ENCODE peak calls at places on chromosomes 6 and 20, in five cellular contexts. O is pancreas, W is transverse colon, C is hepatocyte, E is cardiac muscle cell. R is an unnamed sample.

GRCh38 chr6:144149894-144150672 is at the start of gene STX11:
- DNase-seq in O (peak), W (peak), C (peak), E (peak), R (peak)

GRCh38 chr6:112149719-112150263 is 62.4 kb downstream of the FAM229B start:
- DNase-seq in O (no peak), W (no peak), E (no peak), C (peak), R (no peak)

GRCh38 chr6:126039284-126039683 is 52.9 kb downstream of the TRMT11 start:
- DNase-seq in O (no peak), W (no peak), C (no peak), E (no peak), R (no peak)

GRCh38 chr6:136083540-136083939 is 166.6 kb downstream of the MTFR2 start:
- DNase-seq in W (no peak), O (no peak), C (no peak), E (no peak), R (no peak)

GRCh38 chr6:157987788-157988699 is 6.4 kb downstream of the SYNJ2 start:
- DNase-seq in O (no peak), E (no peak), C (no peak), W (no peak), R (no peak)

GRCh38 chr6:89317067-89317466 is 2.0 kb upstream of the GABRR2 start:
- DNase-seq in E (no peak), W (no peak), O (no peak), C (no peak), R (no peak)

GRCh38 chr6:168219167-168219566 is 100.4 kb downstream of the DACT2 start:
- DNase-seq in O (no peak), W (no peak), E (no peak), C (no peak), R (no peak)

GRCh38 chr6:108518714-108519576 is 41.8 kb upstream of the FOXO3 start:
- DNase-seq in O (no peak), W (no peak), C (no peak), E (no peak), R (no peak)

GRCh38 chr6:5138995-5139827 is 54.1 kb downstream of the PPP1R3G start:
- DNase-seq in W (no peak), C (no peak), O (no peak), E (no peak), R (no peak)

GRCh38 chr20:51562027-51562333 is 19.5 kb upstream of the NFATC2 start:
- DNase-seq in C (no peak), O (no peak), E (no peak), W (no peak), R (no peak)

GRCh38 chr6:3484240-3484639 is 27.4 kb upstream of the SLC22A23 start:
- DNase-seq in E (no peak), W (no peak), O (no peak), C (no peak), R (no peak)

GRCh38 chr6:164640946-164641345 is 668.5 kb downstream of the C6orf118 start:
- DNase-seq in W (no peak), C (no peak), O (no peak), E (no peak), R (no peak)

GRCh38 chr6:164142312-164142711 is 727.8 kb downstream of the QKI start:
- DNase-seq in C (no peak), E (no peak), W (no peak), O (no peak), R (no peak)

GRCh38 chr6:101541873-101542272 is 148.4 kb downstream of the GRIK2 start:
- DNase-seq in C (no peak), O (no peak), E (no peak), W (no peak), R (no peak)

GRCh38 chr6:139926711-139927110 is 552.3 kb upstream of the CITED2 start:
- DNase-seq in E (no peak), O (no peak), C (no peak), W (no peak), R (no peak)

GRCh38 chr6:123211777-123212545 is 215.9 kb downstream of the CLVS2 start:
- DNase-seq in O (no peak), W (no peak), C (no peak), E (no peak), R (no peak)

GRCh38 chr20:63696311-63696627 is 183 bp upstream of the TNFRSF6B start:
- DNase-seq in E (peak), C (peak), O (peak), W (peak), R (no peak)

GRCh38 chr6:39441986-39442385 is 119.5 kb upstream of the KCNK16 start:
- DNase-seq in E (no peak), W (no peak), O (no peak), C (no peak), R (no peak)

DNA sequence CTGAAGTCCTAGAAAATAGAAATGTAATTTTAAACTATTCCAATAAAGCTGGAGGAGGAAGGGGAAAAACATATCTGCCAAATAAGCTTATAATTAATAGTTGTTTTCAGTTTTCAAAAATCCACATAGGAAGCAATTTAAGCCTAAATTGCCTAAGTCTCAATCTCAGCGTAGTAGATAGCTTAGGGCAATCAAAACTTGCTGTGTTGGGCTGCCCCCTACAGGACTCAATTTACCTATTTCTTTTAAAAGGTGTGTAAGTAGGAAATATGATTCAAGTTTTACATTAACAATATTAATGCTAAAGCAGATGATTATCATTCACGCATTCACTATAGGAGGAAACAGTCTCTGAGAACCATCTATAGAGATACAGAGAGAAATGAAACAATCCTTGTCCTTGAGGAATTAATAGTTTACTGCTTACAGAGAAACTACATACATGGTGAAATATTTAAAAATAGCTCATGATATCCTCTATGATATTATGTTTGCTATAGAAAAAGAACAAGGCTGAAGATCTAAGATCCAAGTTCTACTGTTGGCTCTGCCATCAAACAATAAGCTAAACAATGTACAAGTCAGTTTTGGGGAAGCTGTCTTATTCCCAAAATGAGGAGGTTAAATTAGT is 102.1 kb downstream of the ATG5 start:
- DNase-seq in E (peak), C (peak), O (peak), W (peak), R (no peak)
- TF ChIP-seq CTCF in E (peak), C (peak), O (peak), W (peak), R (peak)

GRCh38 chr20:32449057-32449889 is 91.1 kb downstream of the ASXL1 start:
- DNase-seq in C (no peak), E (no peak), W (no peak), O (peak), R (no peak)

GRCh38 chr20:32448306-32449056 is 90.3 kb downstream of the ASXL1 start:
- DNase-seq in W (peak), E (no peak), O (peak), C (no peak), R (no peak)

GRCh38 chr20:32445539-32446273 is 87.6 kb downstream of the ASXL1 start:
- DNase-seq in W (peak), O (no peak), E (peak), C (peak), R (no peak)

GRCh38 chr20:32446301-32447100 is 88.4 kb downstream of the ASXL1 start:
- DNase-seq in E (no peak), C (no peak), W (peak), O (no peak), R (no peak)

DNA sequence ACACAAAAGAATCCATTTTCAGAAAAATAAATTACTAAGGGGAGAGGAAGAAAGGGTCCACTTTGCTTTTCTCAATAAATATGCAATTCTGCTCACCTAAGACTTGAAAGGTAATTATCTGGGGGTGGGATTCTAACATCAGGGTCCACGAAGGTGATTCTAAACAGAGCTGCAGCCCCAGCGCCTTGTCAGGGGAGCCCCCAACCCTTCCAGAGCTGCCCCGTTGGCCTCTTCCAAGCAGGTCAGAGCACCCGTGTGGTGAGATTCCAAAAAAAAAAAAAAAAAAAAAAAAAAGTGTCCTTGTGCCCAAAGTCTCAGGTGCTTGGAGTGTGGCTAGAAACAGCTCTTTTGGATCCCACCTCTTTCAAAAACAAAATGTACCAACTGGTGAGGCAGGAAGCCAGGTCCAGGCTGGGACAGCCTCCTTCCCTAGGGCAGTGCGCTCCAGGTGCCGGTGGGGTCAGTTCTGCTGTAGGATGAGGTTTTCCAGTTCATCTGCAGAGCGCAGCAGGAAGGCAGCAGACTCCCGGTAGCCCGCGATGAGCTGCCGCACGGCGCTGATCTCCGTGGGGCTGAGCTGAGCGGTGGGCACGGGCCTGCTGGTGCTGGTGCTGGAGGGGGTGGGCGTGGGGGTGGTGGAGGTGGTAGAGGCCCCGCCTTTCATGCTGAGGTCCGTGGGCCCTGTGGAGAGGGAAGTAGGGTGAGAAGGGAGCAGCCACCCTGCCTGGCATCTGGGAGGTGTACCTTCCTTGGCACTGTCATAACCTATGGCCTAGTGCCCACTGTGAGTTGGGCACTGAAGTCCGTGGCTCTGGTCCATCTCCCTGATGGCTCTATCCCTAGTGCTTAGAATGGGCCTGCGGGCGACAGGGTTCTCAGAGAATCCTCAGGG is 89.3 kb downstream of the ASXL1 start:
- DNase-seq in W (peak), O (peak), C (no peak), E (no peak), R (no peak)
- TF ChIP-seq CTCF in W (no peak), O (no peak), C (no peak), E (no peak), R (no peak)

GRCh38 chr20:24316731-24317130 is 152.7 kb upstream of the SYNDIG1 start:
- DNase-seq in O (no peak), E (no peak), W (no peak), C (no peak), R (no peak)
- TF ChIP-seq CTCF in O (no peak), E (no peak), W (no peak), C (no peak), R (no peak)

GRCh38 chr6:8888468-8888867 is 453.1 kb upstream of the SLC35B3 start:
- DNase-seq in W (no peak), C (no peak), E (no peak), O (no peak), R (no peak)
- TF ChIP-seq CTCF in W (no peak), C (peak), E (no peak), O (no peak), R (peak)

GRCh38 chr20:7924692-7925091 is 15.6 kb downstream of the HAO1 start:
- DNase-seq in C (peak), E (no peak), O (no peak), W (no peak), R (no peak)

GRCh38 chr20:7926323-7926722 is 13.9 kb downstream of the HAO1 start:
- DNase-seq in C (no peak), W (no peak), O (no peak), E (no peak), R (no peak)

GRCh38 chr20:7930386-7930785 is 9.9 kb downstream of the HAO1 start:
- DNase-seq in E (no peak), C (no peak), O (no peak), W (no peak), R (no peak)

DNA sequence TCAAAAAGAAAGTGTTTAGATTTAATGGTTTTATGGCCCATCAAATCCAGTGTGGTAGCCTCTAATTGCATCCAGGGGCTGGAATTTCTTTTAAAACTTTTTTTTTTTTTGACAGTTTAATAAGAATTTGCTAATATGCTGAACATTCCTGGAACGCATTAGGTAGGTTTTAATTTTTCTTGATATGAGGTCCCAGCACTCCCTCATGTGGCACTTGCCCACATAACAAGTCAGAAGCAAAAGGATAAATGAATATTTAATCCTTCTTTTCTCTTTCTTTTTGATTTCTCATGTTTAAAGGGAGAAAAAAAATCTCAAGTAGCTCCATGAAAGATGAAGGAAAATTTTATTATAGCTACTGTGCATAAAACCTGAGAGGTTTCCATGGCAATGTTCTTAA is 13.5 kb downstream of the HAO1 start:
- DNase-seq in W (no peak), O (no peak), C (peak), E (peak), R (no peak)
- TF ChIP-seq CTCF in W (peak), O (peak), C (peak), E (peak), R (peak)

GRCh38 chr6:43509142-43509983 is 783 bp downstream of the LRRC73 start:
- DNase-seq in E (peak), C (no peak), W (no peak), O (no peak), R (no peak)
- TF ChIP-seq CTCF in E (no peak), C (no peak), W (no peak), O (no peak), R (no peak)

DNA sequence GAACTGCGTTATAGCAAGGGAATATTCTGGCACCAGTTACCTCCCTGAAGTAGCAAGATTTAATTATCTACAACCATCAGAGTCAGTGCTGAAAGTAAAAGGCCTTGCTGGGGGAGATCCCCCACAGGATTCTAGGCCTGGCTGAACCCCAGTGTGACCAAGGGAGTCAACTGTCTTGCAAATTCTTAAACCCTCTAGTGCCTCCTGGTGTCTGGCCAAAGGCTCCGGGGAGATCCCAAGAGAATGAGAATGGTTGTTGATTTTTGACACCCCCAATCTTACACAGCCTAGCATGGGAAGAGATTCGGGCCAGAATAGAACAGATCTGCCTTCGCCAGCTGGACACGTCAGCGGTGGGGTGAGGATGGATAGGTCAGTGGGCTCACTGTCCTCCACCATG is 179.4 kb downstream of the ERMARD start:
- DNase-seq in W (no peak), O (no peak), E (no peak), C (no peak), R (no peak)
- TF ChIP-seq CTCF in W (no peak), O (no peak), E (no peak), C (no peak), R (no peak)

GRCh38 chr6:113734886-113735481 is 122.2 kb upstream of the MARCKS start:
- DNase-seq in O (no peak), E (no peak), C (no peak), W (no peak), R (no peak)

GRCh38 chr6:113735487-113735886 is 121.7 kb upstream of the MARCKS start:
- DNase-seq in C (no peak), W (no peak), E (no peak), O (no peak), R (no peak)

GRCh38 chr6:113733386-113733785 is 123.8 kb upstream of the MARCKS start:
- DNase-seq in E (no peak), O (no peak), W (no peak), C (no peak), R (no peak)

GRCh38 chr6:113731528-113731927 is 125.6 kb upstream of the MARCKS start:
- DNase-seq in E (no peak), C (no peak), O (no peak), W (no peak), R (no peak)

GRCh38 chr6:113732384-113732966 is 124.7 kb upstream of the MARCKS start:
- DNase-seq in E (peak), O (peak), W (no peak), C (peak), R (no peak)
- TF ChIP-seq CTCF in E (peak), O (no peak), W (peak), C (peak), R (peak)

DNA sequence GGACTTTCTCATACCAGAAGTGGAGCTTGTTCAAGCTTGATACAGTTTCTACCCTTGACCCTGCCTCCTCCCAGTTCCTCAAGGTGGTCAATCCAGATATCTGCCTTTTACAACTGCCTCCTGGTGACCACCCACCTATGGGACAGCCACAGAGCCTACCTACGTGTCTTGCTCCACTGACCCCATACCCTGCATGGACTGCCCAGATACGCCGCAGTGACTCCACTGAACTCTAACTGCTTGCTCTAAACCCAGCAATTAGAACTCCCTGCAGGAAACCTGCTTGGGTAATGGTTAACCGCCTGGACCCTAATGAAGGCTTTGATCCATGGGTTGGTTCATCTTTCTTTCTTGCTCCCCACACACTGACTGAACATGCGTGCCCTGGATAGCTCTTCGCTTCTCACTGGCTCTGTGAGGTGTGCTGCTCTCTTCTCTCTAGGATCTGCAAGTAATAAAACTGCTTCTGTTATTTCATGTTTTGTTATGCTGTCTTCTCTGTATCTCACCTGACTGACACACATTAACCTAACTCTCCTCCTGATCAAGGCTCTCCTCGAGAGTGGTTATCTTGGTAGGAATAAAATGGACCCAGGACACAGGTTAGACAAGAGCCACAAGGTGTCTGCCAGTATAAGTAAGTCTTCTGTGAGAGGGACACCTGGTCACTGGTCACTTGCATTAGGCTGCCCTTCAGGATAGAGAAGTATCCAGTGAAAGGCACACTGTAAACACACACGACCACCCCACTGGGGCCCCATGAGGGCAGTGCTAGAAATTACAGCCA is 79.2 kb downstream of the CHD6 start:
- DNase-seq in W (no peak), O (no peak), C (peak), E (no peak), R (no peak)
- TF ChIP-seq CTCF in W (no peak), O (no peak), C (no peak), E (no peak), R (no peak)

R was measured in type B pancreatic cell.